ENCODE peak calls at places on chromosomes 2 and 18, in eight cellular contexts. D is lung; E is OCI-M1; C is cardiac fibroblast; N is CD8-positive, alpha-beta memory T cell; Q is NCI-H226; B is mucosa of gallbladder; Z is brain microvascular endothelial cell. J is an unnamed sample.

GRCh38 chr2:141020346-141020745 is 1110.5 kb downstream of the LRP1B start:
- DNase-seq in C (no peak), Z (no peak), B (no peak), E (no peak), Q (no peak), D (no peak), N (no peak), J (peak; percentile 54)

GRCh38 chr2:176533505-176534193 is 264.4 kb downstream of the MTX2 start:
- DNase-seq in D (no peak), C (peak; percentile 25), B (no peak), E (no peak), Q (no peak), N (no peak), Z (no peak), J (no peak)

GRCh38 chr2:11097988-11098387 is 57.3 kb upstream of the SLC66A3 start:
- DNase-seq in B (no peak), C (no peak), D (no peak), Q (no peak), N (no peak), E (no peak), Z (no peak), J (no peak)

GRCh38 chr2:46548103-46548486 is 68.7 kb downstream of the TMEM247 start:
- DNase-seq in Q (no peak), D (peak; percentile 45), Z (no peak), C (no peak), N (no peak), B (no peak), E (no peak), J (no peak)

GRCh38 chr2:39875182-39875913 is 96.3 kb upstream of the THUMPD2 start:
- DNase-seq in C (peak; percentile 95), Q (peak; percentile 98), N (no peak), D (peak; percentile 32), E (no peak), Z (peak; percentile 89), B (peak; percentile 19), J (peak; percentile 93)

GRCh38 chr2:41707790-41708451 is 339.9 kb upstream of the PKDCC start:
- DNase-seq in E (peak; percentile 85), Q (no peak), Z (no peak), B (no peak), D (no peak), N (no peak), C (no peak), J (no peak)

GRCh38 chr18:34322365-34323289 is 97.9 kb upstream of the NOL4 start:
- DNase-seq in D (peak; percentile 36), Q (peak; percentile 4), Z (peak; percentile 68), N (no peak), C (peak; percentile 56), B (peak; percentile 34), E (peak; percentile 85), J (no peak)

GRCh38 chr18:69128978-69129377 is 271.7 kb upstream of the DOK6 start:
- DNase-seq in D (no peak), Q (no peak), C (no peak), N (no peak), Z (no peak), B (no peak), E (no peak), J (no peak)

GRCh38 chr2:25982273-25982967 is at the start of gene KIF3C:
- DNase-seq in N (peak; percentile 66), Q (peak; percentile 63), C (peak; percentile 72), Z (peak; percentile 58), E (peak; percentile 77), B (peak; percentile 51), D (peak; percentile 61), J (peak; percentile 71)

GRCh38 chr2:212898011-212898410 is 253.4 kb downstream of the IKZF2 start:
- DNase-seq in D (no peak), Q (no peak), E (no peak), Z (no peak), N (no peak), B (no peak), C (no peak), J (no peak)

GRCh38 chr2:140539506-140539905 is 1591.3 kb downstream of the LRP1B start:
- DNase-seq in N (no peak), B (no peak), D (no peak), Z (no peak), C (no peak), E (peak; percentile 85), Q (no peak), J (no peak)

GRCh38 chr18:48106976-48107781 is 176.7 kb upstream of the SMAD2 start:
- DNase-seq in B (peak; percentile 18), E (no peak), N (no peak), D (no peak), C (no peak), Z (no peak), Q (no peak), J (no peak)

GRCh38 chr2:198127627-198128026 is 323.2 kb downstream of the PLCL1 start:
- DNase-seq in C (peak; percentile 89), N (peak; percentile 7), B (peak; percentile 16), D (no peak), E (peak; percentile 78), Q (no peak), Z (peak; percentile 28), J (peak; percentile 38)

GRCh38 chr2:69893684-69894481 is at the start of gene SNRNP27:
- DNase-seq in C (peak; percentile 88), Z (peak; percentile 64), N (peak; percentile 67), B (peak; percentile 72), D (peak; percentile 80), Q (peak; percentile 60), E (peak; percentile 81), J (peak; percentile 74)